ENCODE peak calls at places on chromosomes 11 and 22, in six cellular contexts. One of them, this sample, is unnamed.

GRCh38 chr11:109864834-109865557 is 228.2 kb upstream of the ZC3H12C start:
- DNase-seq in mammary epithelial cell: peak; percentile 39
- DNase-seq in PC-3: no peak
- DNase-seq in endothelial cell of umbilical vein: peak; percentile 43
- DNase-seq in SK-N-SH: no peak
- DNase-seq in DND-41: no peak
- DNase-seq in this sample: peak; percentile 38

GRCh38 chr11:17400048-17400775 is 11.8 kb upstream of the KCNJ11 start:
- DNase-seq in endothelial cell of umbilical vein: no peak
- DNase-seq in PC-3: no peak
- DNase-seq in SK-N-SH: no peak
- DNase-seq in mammary epithelial cell: no peak
- DNase-seq in DND-41: no peak
- DNase-seq in this sample: no peak

GRCh38 chr11:132620423-132620822 is 911.9 kb downstream of the OPCML start:
- DNase-seq in SK-N-SH: no peak
- DNase-seq in endothelial cell of umbilical vein: no peak
- DNase-seq in DND-41: no peak
- DNase-seq in PC-3: no peak
- DNase-seq in mammary epithelial cell: no peak
- DNase-seq in this sample: no peak

GRCh38 chr11:10326080-10326964 is 21.4 kb downstream of the ADM start:
- DNase-seq in SK-N-SH: no peak
- DNase-seq in endothelial cell of umbilical vein: peak; percentile 79
- DNase-seq in PC-3: peak; percentile 31
- DNase-seq in mammary epithelial cell: no peak
- DNase-seq in DND-41: no peak
- DNase-seq in this sample: no peak

GRCh38 chr11:43852057-43852636 is 28.5 kb upstream of the ALKBH3 start:
- DNase-seq in endothelial cell of umbilical vein: peak; percentile 78
- DNase-seq in SK-N-SH: peak; percentile 73
- DNase-seq in PC-3: peak; percentile 76
- DNase-seq in mammary epithelial cell: peak; percentile 59
- DNase-seq in DND-41: peak; percentile 76
- DNase-seq in this sample: peak; percentile 78

GRCh38 chr22:49543876-49544275 is 283.8 kb downstream of the BRD1 start:
- DNase-seq in DND-41: no peak
- DNase-seq in mammary epithelial cell: no peak
- DNase-seq in SK-N-SH: no peak
- DNase-seq in PC-3: no peak
- DNase-seq in endothelial cell of umbilical vein: no peak
- DNase-seq in this sample: peak; percentile 70

GRCh38 chr11:68338041-68338800 is 25.8 kb downstream of the LRP5 start:
- DNase-seq in PC-3: no peak
- DNase-seq in SK-N-SH: no peak
- DNase-seq in endothelial cell of umbilical vein: no peak
- DNase-seq in DND-41: no peak
- DNase-seq in mammary epithelial cell: peak; percentile 71
- DNase-seq in this sample: peak; percentile 94

GRCh38 chr22:46584081-46584903 is 35.9 kb upstream of the GRAMD4 start:
- DNase-seq in PC-3: no peak
- DNase-seq in endothelial cell of umbilical vein: no peak
- DNase-seq in DND-41: no peak
- DNase-seq in mammary epithelial cell: no peak
- DNase-seq in SK-N-SH: no peak
- DNase-seq in this sample: peak; percentile 91

GRCh38 chr11:117205211-117205818 is 6.1 kb downstream of the TAGLN start:
- DNase-seq in mammary epithelial cell: no peak
- DNase-seq in endothelial cell of umbilical vein: no peak
- DNase-seq in SK-N-SH: no peak
- DNase-seq in DND-41: no peak
- DNase-seq in PC-3: no peak
- DNase-seq in this sample: peak; percentile 43

GRCh38 chr11:73249304-73249703 is 22.8 kb upstream of the P2RY6 start:
- DNase-seq in endothelial cell of umbilical vein: no peak
- DNase-seq in DND-41: no peak
- DNase-seq in SK-N-SH: no peak
- DNase-seq in mammary epithelial cell: peak; percentile 97
- DNase-seq in PC-3: peak; percentile 33
- DNase-seq in this sample: no peak

DNA sequence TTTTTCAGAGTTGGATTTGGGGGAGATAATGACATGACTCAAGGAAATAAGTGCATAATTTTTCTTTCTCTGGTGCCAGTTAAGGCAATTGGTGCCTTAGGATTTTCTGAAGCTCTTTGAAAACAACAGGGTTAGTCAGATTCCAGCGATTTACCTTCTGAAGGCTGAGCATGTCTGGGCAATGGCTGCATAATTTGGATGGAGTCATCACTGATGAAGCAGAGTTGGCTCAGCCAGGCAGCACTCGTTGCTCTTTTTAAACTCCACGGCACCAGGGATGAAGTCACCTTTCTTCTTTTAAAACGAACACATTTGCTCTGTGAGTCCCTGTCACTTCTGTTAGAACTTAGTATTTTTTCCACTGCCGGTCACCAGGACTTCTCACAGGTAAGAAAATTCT is 61.9 kb upstream of the AMOTL1 start:
- DNase-seq in PC-3: peak; percentile 74
- DNase-seq in endothelial cell of umbilical vein: no peak
- DNase-seq in SK-N-SH: no peak
- DNase-seq in mammary epithelial cell: peak; percentile 95
- DNase-seq in DND-41: no peak
- DNase-seq in this sample: no peak
- H2AFZ ChIP-seq in PC-3: peak overlapping the region; percentile 55
- H2AFZ ChIP-seq in endothelial cell of umbilical vein: no peak overlapping the region
- H2AFZ ChIP-seq in SK-N-SH: peak overlapping the region; percentile 66
- H2AFZ ChIP-seq in mammary epithelial cell: peak overlapping the region; percentile 64
- H2AFZ ChIP-seq in DND-41: no peak overlapping the region
- H2AFZ ChIP-seq in this sample: peak overlapping the region; percentile 23

GRCh38 chr11:33987545-33987944 is 64.0 kb upstream of the CAPRIN1 start:
- DNase-seq in mammary epithelial cell: no peak
- DNase-seq in PC-3: no peak
- DNase-seq in endothelial cell of umbilical vein: no peak
- DNase-seq in SK-N-SH: no peak
- DNase-seq in DND-41: no peak
- DNase-seq in this sample: no peak

GRCh38 chr11:33982661-33983060 is 68.9 kb upstream of the CAPRIN1 start:
- DNase-seq in DND-41: no peak
- DNase-seq in PC-3: no peak
- DNase-seq in SK-N-SH: no peak
- DNase-seq in mammary epithelial cell: no peak
- DNase-seq in endothelial cell of umbilical vein: no peak
- DNase-seq in this sample: no peak

GRCh38 chr11:33987975-33988580 is 63.5 kb upstream of the CAPRIN1 start:
- DNase-seq in SK-N-SH: peak; percentile 85
- DNase-seq in PC-3: peak; percentile 76
- DNase-seq in mammary epithelial cell: peak; percentile 48
- DNase-seq in DND-41: peak; percentile 58
- DNase-seq in endothelial cell of umbilical vein: peak; percentile 80
- DNase-seq in this sample: peak; percentile 94

GRCh38 chr11:33980896-33981295 is 70.6 kb upstream of the CAPRIN1 start:
- DNase-seq in endothelial cell of umbilical vein: peak; percentile 46
- DNase-seq in mammary epithelial cell: no peak
- DNase-seq in DND-41: no peak
- DNase-seq in SK-N-SH: no peak
- DNase-seq in PC-3: no peak
- DNase-seq in this sample: no peak

DNA sequence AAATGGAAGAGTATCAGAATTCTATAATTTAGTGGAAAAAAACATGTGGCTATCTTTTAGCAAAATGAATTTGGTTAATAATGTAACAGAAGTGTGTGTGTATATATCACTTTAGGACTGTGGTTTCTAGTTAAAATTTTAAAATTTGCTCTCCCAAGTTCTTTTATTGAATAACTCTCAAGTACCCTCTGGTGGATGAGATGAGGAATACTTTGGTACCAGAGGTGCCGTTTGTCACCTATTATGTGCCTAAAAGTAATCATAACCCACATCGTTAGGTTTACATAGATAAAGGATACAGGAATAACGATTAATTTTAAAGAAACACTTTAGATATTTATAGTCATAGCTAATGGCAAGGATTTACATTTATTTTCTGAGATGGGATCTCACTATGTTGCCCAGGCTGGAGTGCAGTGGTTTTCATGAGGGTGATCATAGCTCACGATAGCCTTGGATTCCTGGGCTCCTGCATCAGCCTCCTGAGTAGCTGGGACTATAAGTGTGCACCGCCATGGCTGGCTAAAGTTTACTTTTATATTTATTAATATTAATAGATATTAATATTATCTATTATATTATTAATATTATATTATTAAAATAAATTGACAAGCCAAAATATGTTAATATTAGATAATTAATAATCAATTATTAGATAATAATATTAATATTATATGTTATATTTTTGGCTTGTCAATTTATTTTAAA is 66.7 kb upstream of the CAPRIN1 start:
- DNase-seq in PC-3: peak; percentile 24
- DNase-seq in endothelial cell of umbilical vein: no peak
- DNase-seq in mammary epithelial cell: no peak
- DNase-seq in SK-N-SH: no peak
- DNase-seq in DND-41: no peak
- DNase-seq in this sample: no peak
- TF ChIP-seq CTCF in PC-3: peak; percentile 46
- TF ChIP-seq CTCF in endothelial cell of umbilical vein: peak; percentile 11
- TF ChIP-seq CTCF in mammary epithelial cell: no peak
- TF ChIP-seq CTCF in SK-N-SH: peak; percentile 40
- TF ChIP-seq CTCF in DND-41: no peak
- TF ChIP-seq CTCF in this sample: peak; percentile 24

DNA sequence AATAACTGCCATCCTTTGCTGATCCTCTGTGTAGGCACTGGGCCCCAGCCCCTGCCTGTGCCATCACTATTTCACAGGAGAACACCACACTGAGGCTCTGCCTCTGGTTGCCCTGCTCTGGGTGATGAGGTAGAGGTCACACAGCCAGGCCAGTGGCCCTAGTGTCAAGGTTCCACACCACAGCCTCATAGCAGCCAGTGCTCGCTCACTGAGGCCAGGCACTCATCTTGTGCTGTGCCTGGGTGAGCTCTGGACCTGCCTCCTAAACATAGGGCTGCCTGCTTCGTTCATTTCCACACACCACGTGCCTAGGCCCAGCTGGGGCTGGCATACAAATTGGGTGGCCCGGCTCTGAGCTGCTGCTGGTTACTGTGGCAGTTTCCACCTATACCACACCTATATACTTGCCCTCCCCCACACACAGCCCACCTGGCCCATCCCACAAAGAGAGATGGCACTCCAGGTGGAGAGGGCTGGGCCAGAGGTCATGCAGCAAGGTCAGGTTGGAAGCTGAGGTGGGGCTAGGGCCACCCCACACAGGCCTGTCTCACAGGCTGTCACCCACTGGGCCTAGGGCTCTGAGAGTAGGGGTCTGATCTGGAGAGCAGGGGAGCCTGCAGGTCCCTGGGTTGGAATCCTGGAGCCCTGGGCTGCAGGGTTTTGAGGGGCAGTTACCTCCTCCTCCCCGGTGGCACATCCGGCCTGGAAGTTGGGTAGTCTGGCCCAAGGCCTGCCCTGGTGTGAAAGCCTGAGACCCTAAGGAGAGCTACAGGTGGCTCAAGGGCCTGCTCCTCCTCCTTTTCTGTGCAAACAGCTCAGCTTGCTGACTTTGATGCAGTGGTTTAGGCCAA is 11.2 kb downstream of the KCNQ1OT1 start:
- DNase-seq in DND-41: no peak
- DNase-seq in endothelial cell of umbilical vein: no peak
- DNase-seq in PC-3: no peak
- DNase-seq in mammary epithelial cell: no peak
- DNase-seq in SK-N-SH: no peak
- DNase-seq in this sample: peak; percentile 61
- H2AFZ ChIP-seq in DND-41: no peak overlapping the region
- H2AFZ ChIP-seq in endothelial cell of umbilical vein: no peak overlapping the region
- H2AFZ ChIP-seq in PC-3: no peak overlapping the region
- H2AFZ ChIP-seq in mammary epithelial cell: no peak overlapping the region
- H2AFZ ChIP-seq in SK-N-SH: no peak overlapping the region
- H2AFZ ChIP-seq in this sample: no peak overlapping the region

DNA sequence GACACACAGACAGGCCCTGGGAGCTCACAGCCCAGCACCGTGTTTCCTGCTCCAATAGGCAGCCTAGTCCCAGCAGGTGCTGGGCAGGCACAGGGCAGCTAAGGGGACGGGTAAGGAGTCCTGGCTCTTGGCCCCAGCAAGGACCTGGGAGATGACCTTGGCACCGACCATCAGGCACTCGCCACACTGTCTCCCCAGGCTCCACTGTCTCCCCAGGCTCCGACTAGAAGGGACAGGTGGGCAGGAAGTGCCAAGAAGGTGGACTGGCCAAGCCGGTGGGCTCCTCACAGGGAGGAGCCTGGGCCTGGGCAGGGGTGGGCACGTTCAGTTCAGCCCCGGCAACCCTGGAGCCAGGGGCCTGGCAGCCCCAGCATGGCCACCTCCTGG is 193.9 kb downstream of the IGLL1 start:
- DNase-seq in PC-3: no peak
- DNase-seq in SK-N-SH: no peak
- DNase-seq in endothelial cell of umbilical vein: no peak
- DNase-seq in DND-41: no peak
- DNase-seq in mammary epithelial cell: no peak
- DNase-seq in this sample: peak; percentile 86
- TF ChIP-seq CTCF in PC-3: peak; percentile 1
- TF ChIP-seq CTCF in SK-N-SH: no peak
- TF ChIP-seq CTCF in endothelial cell of umbilical vein: no peak
- TF ChIP-seq CTCF in DND-41: no peak
- TF ChIP-seq CTCF in mammary epithelial cell: no peak
- TF ChIP-seq CTCF in this sample: no peak

GRCh38 chr11:38718659-38719058 is 2120.6 kb upstream of the RAG2 start:
- DNase-seq in SK-N-SH: no peak
- DNase-seq in DND-41: no peak
- DNase-seq in mammary epithelial cell: no peak
- DNase-seq in PC-3: no peak
- DNase-seq in endothelial cell of umbilical vein: no peak
- DNase-seq in this sample: no peak

GRCh38 chr11:38723361-38723760 is 2125.3 kb upstream of the RAG2 start:
- DNase-seq in DND-41: no peak
- DNase-seq in mammary epithelial cell: no peak
- DNase-seq in PC-3: no peak
- DNase-seq in endothelial cell of umbilical vein: no peak
- DNase-seq in SK-N-SH: no peak
- DNase-seq in this sample: no peak

GRCh38 chr11:38718049-38718448 is 2120.0 kb upstream of the RAG2 start:
- DNase-seq in PC-3: peak; percentile 59
- DNase-seq in mammary epithelial cell: no peak
- DNase-seq in endothelial cell of umbilical vein: no peak
- DNase-seq in SK-N-SH: no peak
- DNase-seq in DND-41: no peak
- DNase-seq in this sample: no peak
- H2AFZ ChIP-seq in PC-3: no peak overlapping the region
- H2AFZ ChIP-seq in mammary epithelial cell: no peak overlapping the region
- H2AFZ ChIP-seq in endothelial cell of umbilical vein: no peak overlapping the region
- H2AFZ ChIP-seq in SK-N-SH: no peak overlapping the region
- H2AFZ ChIP-seq in DND-41: peak overlapping the region; percentile 26
- H2AFZ ChIP-seq in this sample: no peak overlapping the region